ENCODE peak calls at places on chromosomes 16 and 17, in eight cellular contexts. O is HCT116, A is endothelial cell of umbilical vein, B is GM23338, Z is K562, X is H1, Y is GM12878, L is HepG2. R is an unnamed sample.

GRCh38 chr17:33390479-33391027 is 97.5 kb upstream of the ASIC2 start:
- DNase-seq in O (no peak), A (no peak), B (no peak), Z (no peak), X (no peak), Y (no peak), L (no peak), R (no peak)

GRCh38 chr16:19356024-19356952 is 61.4 kb upstream of the TMC5 start:
- DNase-seq in O (no peak), A (no peak), B (no peak), Z (no peak), X (no peak), Y (no peak), L (no peak), R (no peak)

GRCh38 chr17:38329808-38330730 is 13.7 kb downstream of the GPR179 start:
- DNase-seq in O (no peak), A (no peak), B (no peak), Z (no peak), X (no peak), Y (no peak), L (no peak), R (no peak)

GRCh38 chr16:89859809-89860075 is 13.7 kb upstream of the TCF25 start:
- DNase-seq in O (no peak), A (no peak), B (no peak), Z (no peak), X (no peak), Y (no peak), L (no peak), R (no peak)

GRCh38 chr16:49463529-49463928 is 89.9 kb downstream of the C16orf78 start:
- DNase-seq in O (no peak), A (no peak), B (no peak), Z (no peak), X (no peak), Y (peak), L (no peak), R (no peak)

GRCh38 chr16:54936979-54937672 is 6.5 kb downstream of the IRX5 start:
- DNase-seq in O (no peak), A (peak), B (peak), Z (no peak), X (no peak), Y (no peak), L (no peak), R (no peak)

GRCh38 chr17:29709861-29710849 is 87.4 kb upstream of the CORO6 start:
- DNase-seq in O (no peak), A (no peak), B (no peak), Z (no peak), X (no peak), Y (no peak), L (no peak), R (no peak)

GRCh38 chr16:13436641-13437423 is 483.1 kb upstream of the ERCC4 start:
- DNase-seq in O (no peak), A (no peak), B (no peak), Z (no peak), X (no peak), Y (peak), L (peak), R (no peak)

GRCh38 chr16:67833418-67834241 is 8.5 kb upstream of the THAP11 start:
- DNase-seq in O (peak), A (peak), B (peak), Z (peak), X (no peak), Y (peak), L (peak), R (no peak)

GRCh38 chr17:73071387-73071999 is 21.0 kb downstream of the SLC39A11 start:
- DNase-seq in O (no peak), A (no peak), B (no peak), Z (no peak), X (no peak), Y (no peak), L (peak), R (no peak)

GRCh38 chr17:82772026-82772425 is 20.2 kb downstream of the TBCD start:
- DNase-seq in O (no peak), A (no peak), B (no peak), Z (no peak), X (no peak), Y (no peak), L (peak), R (no peak)

GRCh38 chr17:33779399-33779697 is 475.7 kb upstream of the CCL2 start:
- DNase-seq in O (no peak), A (no peak), B (no peak), Z (no peak), X (no peak), Y (no peak), L (no peak), R (no peak)

GRCh38 chr16:19127674-19128131 is 13.9 kb downstream of the ITPRIPL2 start:
- DNase-seq in O (no peak), A (no peak), B (no peak), Z (no peak), X (no peak), Y (peak), L (no peak), R (no peak)

GRCh38 chr17:3008336-3009279 is 54.8 kb downstream of the OR1D5 start:
- DNase-seq in O (no peak), A (no peak), B (no peak), Z (no peak), X (no peak), Y (no peak), L (no peak), R (no peak)

GRCh38 chr17:77546772-77547201 is 406.0 kb downstream of the SEC14L1 start:
- DNase-seq in O (no peak), A (no peak), B (peak), Z (no peak), X (peak), Y (no peak), L (no peak), R (peak)

GRCh38 chr16:56601325-56601724 is 7.1 kb upstream of the MT2A start:
- DNase-seq in O (no peak), A (no peak), B (no peak), Z (no peak), X (no peak), Y (no peak), L (no peak), R (no peak)

GRCh38 chr17:10649031-10649430 is 8.1 kb downstream of the MYH3 start:
- DNase-seq in O (no peak), A (no peak), B (no peak), Z (no peak), X (no peak), Y (no peak), L (no peak), R (no peak)

GRCh38 chr17:49557204-49558024 is 18.3 kb upstream of the NXPH3 start:
- DNase-seq in O (peak), A (peak), B (peak), Z (peak), X (no peak), Y (no peak), L (peak), R (no peak)

GRCh38 chr17:29828676-29829291 is 101.2 kb downstream of the SSH2 start:
- DNase-seq in O (no peak), A (no peak), B (no peak), Z (no peak), X (no peak), Y (no peak), L (no peak), R (no peak)

GRCh38 chr16:79173101-79173500 is 427.4 kb downstream of the MAF start:
- DNase-seq in O (no peak), A (no peak), B (no peak), Z (no peak), X (no peak), Y (no peak), L (no peak), R (no peak)

GRCh38 chr16:87437911-87438610 is 45.9 kb downstream of the MAP1LC3B start:
- DNase-seq in O (no peak), A (no peak), B (no peak), Z (no peak), X (no peak), Y (no peak), L (no peak), R (no peak)

GRCh38 chr17:57016764-57017116 is 38.8 kb downstream of the SCPEP1 start:
- DNase-seq in O (no peak), A (no peak), B (no peak), Z (no peak), X (no peak), Y (no peak), L (no peak), R (no peak)

GRCh38 chr16:79664407-79664806 is 63.9 kb upstream of the MAF start:
- DNase-seq in O (no peak), A (no peak), B (no peak), Z (no peak), X (no peak), Y (no peak), L (no peak), R (no peak)

GRCh38 chr17:50899559-50900319 is 33.6 kb upstream of the TOB1 start:
- DNase-seq in O (no peak), A (no peak), B (no peak), Z (no peak), X (no peak), Y (no peak), L (no peak), R (no peak)

GRCh38 chr16:4882633-4883285 is 35.5 kb downstream of the UBN1 start:
- DNase-seq in O (peak), A (no peak), B (no peak), Z (no peak), X (no peak), Y (no peak), L (no peak), R (no peak)

GRCh38 chr17:39867891-39868553 is at the start of gene ZPBP2:
- DNase-seq in O (no peak), A (no peak), B (peak), Z (no peak), X (no peak), Y (no peak), L (no peak), R (no peak)

DNA sequence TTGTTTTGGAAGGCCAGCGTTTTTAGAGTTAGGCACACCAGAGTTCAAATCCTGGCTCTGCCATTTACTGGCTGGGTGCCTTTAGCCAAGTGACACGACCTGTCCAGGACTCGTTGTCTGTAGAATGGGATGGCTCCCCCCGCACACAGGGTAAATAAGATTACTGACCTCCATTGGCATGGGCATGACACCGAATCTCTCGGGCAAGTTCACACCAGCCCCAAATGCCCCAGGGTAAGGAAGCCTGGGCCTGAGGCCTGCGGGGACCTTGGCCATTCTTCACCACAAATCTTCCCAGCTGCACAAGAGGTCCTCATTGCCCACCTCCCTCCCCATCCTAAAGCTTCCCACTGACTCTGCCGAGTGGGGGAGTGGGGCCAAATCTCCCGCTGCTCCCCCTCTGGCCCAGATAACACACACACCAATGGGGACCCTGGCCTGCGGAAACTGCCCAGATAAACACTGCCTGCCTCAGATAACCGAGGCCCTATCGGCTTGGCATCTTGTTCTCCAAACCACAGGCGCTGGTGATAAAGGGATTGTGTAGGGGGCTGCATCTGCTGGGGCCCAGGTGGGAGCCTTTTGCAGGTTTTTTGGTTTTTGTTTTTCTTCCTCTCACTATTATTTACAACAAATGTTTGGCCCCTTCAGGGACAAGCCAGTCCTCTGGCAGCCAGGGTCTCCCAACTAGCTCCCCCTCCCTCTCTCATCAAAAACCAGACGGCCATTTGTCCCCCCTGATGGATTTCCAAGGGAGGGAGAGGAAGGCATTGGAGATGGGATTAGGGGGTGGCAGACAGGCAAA is 75.0 kb upstream of the LHX1 start:
- DNase-seq in O (no peak), A (no peak), B (no peak), Z (peak), X (no peak), Y (no peak), L (no peak), R (no peak)
- TF ChIP-seq EZH2 in O (no peak), A (no peak), B (no peak), Z (no peak), X (no peak), Y (no peak), L (no peak), R (no peak)

GRCh38 chr17:81066072-81066471 is 31.1 kb downstream of the BAIAP2 start:
- DNase-seq in O (no peak), A (no peak), B (no peak), Z (no peak), X (no peak), Y (no peak), L (no peak), R (no peak)
- TF ChIP-seq POLR2AphosphoS5 in O (no peak), A (no peak), B (no peak), Z (no peak), X (no peak), Y (no peak), L (no peak), R (no peak)

GRCh38 chr17:47741109-47741792 is 8.2 kb downstream of the TBX21 start:
- DNase-seq in O (no peak), A (no peak), B (no peak), Z (peak), X (no peak), Y (no peak), L (no peak), R (no peak)

GRCh38 chr17:47741793-47742145 is 8.7 kb downstream of the TBX21 start:
- DNase-seq in O (no peak), A (no peak), B (no peak), Z (no peak), X (no peak), Y (no peak), L (no peak), R (no peak)

GRCh38 chr17:47742319-47743181 is 9.5 kb downstream of the TBX21 start:
- DNase-seq in O (no peak), A (no peak), B (peak), Z (peak), X (no peak), Y (no peak), L (peak), R (no peak)

GRCh38 chr17:47745037-47745380 is 12.0 kb downstream of the TBX21 start:
- DNase-seq in O (no peak), A (no peak), B (peak), Z (peak), X (no peak), Y (no peak), L (no peak), R (no peak)

GRCh38 chr17:47744168-47745036 is 11.4 kb downstream of the TBX21 start:
- DNase-seq in O (no peak), A (no peak), B (no peak), Z (peak), X (no peak), Y (no peak), L (no peak), R (no peak)
- TF ChIP-seq EZH2 in O (no peak), A (no peak), B (no peak), Z (no peak), X (no peak), Y (no peak), L (no peak), R (no peak)

GRCh38 chr16:86196687-86197391 is 297.9 kb downstream of the IRF8 start:
- DNase-seq in O (no peak), A (no peak), B (no peak), Z (no peak), X (no peak), Y (no peak), L (no peak), R (no peak)

GRCh38 chr16:86195863-86196630 is 297.1 kb downstream of the IRF8 start:
- DNase-seq in O (no peak), A (no peak), B (peak), Z (no peak), X (peak), Y (no peak), L (peak), R (no peak)

GRCh38 chr16:86193528-86194193 is 294.7 kb downstream of the IRF8 start:
- DNase-seq in O (no peak), A (no peak), B (no peak), Z (no peak), X (no peak), Y (no peak), L (no peak), R (no peak)

GRCh38 chr16:86189934-86190333 is 291.0 kb downstream of the IRF8 start:
- DNase-seq in O (no peak), A (no peak), B (no peak), Z (no peak), X (no peak), Y (no peak), L (no peak), R (no peak)

DNA sequence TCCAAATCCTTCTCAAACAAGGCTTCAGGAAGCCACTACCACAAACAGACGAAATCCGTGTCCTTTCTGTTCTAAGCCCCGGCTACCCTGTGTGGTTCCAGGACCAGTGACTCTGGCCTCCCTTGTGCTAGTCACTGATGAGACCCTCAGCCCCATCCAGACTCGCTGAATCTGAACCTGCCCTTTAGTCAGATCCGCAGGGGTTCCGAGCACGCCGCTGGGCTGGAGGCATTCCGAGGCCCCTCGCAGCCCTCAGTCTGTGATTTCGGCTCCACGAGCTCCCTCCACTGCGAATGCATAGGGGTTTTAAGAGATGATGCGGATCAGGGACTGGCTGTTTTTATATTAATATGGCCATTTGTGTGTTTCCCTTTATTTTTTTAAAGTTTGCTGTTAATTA is 292.7 kb downstream of the IRF8 start:
- DNase-seq in O (no peak), A (no peak), B (no peak), Z (no peak), X (no peak), Y (no peak), L (no peak), R (no peak)
- TF ChIP-seq POLR2AphosphoS5 in O (no peak), A (no peak), B (no peak), Z (no peak), X (no peak), Y (no peak), L (no peak), R (no peak)

GRCh38 chr16:69108069-69108904 is 2.8 kb downstream of the HAS3 start:
- DNase-seq in O (no peak), A (no peak), B (peak), Z (no peak), X (no peak), Y (no peak), L (no peak), R (no peak)

GRCh38 chr16:69108905-69109252 is 3.4 kb downstream of the HAS3 start:
- DNase-seq in O (no peak), A (no peak), B (no peak), Z (no peak), X (no peak), Y (no peak), L (no peak), R (no peak)

GRCh38 chr16:69105501-69106361 is at the start of gene HAS3:
- DNase-seq in O (peak), A (peak), B (peak), Z (peak), X (peak), Y (no peak), L (peak), R (no peak)

GRCh38 chr16:69106491-69107291 is 1.2 kb downstream of the HAS3 start:
- DNase-seq in O (no peak), A (peak), B (peak), Z (no peak), X (no peak), Y (no peak), L (no peak), R (no peak)

GRCh38 chr16:69107311-69107962 is 2.0 kb downstream of the HAS3 start:
- DNase-seq in O (no peak), A (peak), B (peak), Z (no peak), X (no peak), Y (no peak), L (no peak), R (no peak)
- TF ChIP-seq EZH2 in O (no peak), A (no peak), B (no peak), Z (no peak), X (no peak), Y (no peak), L (no peak), R (no peak)

GRCh38 chr17:28471127-28471453 is 2.4 kb upstream of the SLC13A2 start:
- DNase-seq in O (no peak), A (no peak), B (no peak), Z (no peak), X (no peak), Y (no peak), L (no peak), R (no peak)

GRCh38 chr17:28471531-28472342 is 1.7 kb upstream of the SLC13A2 start:
- DNase-seq in O (no peak), A (no peak), B (no peak), Z (no peak), X (no peak), Y (no peak), L (no peak), R (no peak)

GRCh38 chr17:28473542-28473941 is at the start of gene SLC13A2:
- DNase-seq in O (no peak), A (no peak), B (no peak), Z (no peak), X (no peak), Y (no peak), L (no peak), R (no peak)

GRCh38 chr17:28474035-28474640 is 694 bp downstream of the SLC13A2 start:
- DNase-seq in O (no peak), A (no peak), B (no peak), Z (no peak), X (no peak), Y (no peak), L (no peak), R (no peak)

GRCh38 chr17:28472871-28473497 is 460 bp upstream of the SLC13A2 start:
- DNase-seq in O (no peak), A (no peak), B (no peak), Z (no peak), X (no peak), Y (no peak), L (no peak), R (no peak)
- TF ChIP-seq POLR2AphosphoS5 in O (no peak), A (no peak), B (no peak), Z (no peak), X (no peak), Y (no peak), L (no peak), R (no peak)